ENCODE peak calls at places on chromosome 7, in six cellular contexts. A, O, P, Y, I and B are unnamed samples.

GRCh38 chr7:23622469-23622868 is 25.3 kb downstream of the CCDC126 start:
- DNase-seq in A (no peak), O (no peak), P (no peak), Y (no peak), I (no peak), B (no peak)

GRCh38 chr7:33262476-33262875 is 133.1 kb downstream of the BBS9 start:
- DNase-seq in A (no peak), O (no peak), P (no peak), Y (no peak), I (no peak), B (no peak)

GRCh38 chr7:151122794-151123484 is 36.7 kb downstream of the AGAP3 start:
- DNase-seq in A (no peak), O (no peak), P (no peak), Y (no peak), I (no peak), B (no peak)

GRCh38 chr7:81120141-81120540 is 201.3 kb upstream of the SEMA3C start:
- DNase-seq in A (no peak), O (no peak), P (no peak), Y (no peak), I (no peak), B (no peak)

GRCh38 chr7:151025924-151026671 is 1.8 kb upstream of the ATG9B start:
- DNase-seq in A (no peak), O (no peak), P (no peak), Y (no peak), I (no peak), B (no peak)

GRCh38 chr7:69739906-69740545 is 141.8 kb downstream of the AUTS2 start:
- DNase-seq in A (no peak), O (peak), P (no peak), Y (no peak), I (no peak), B (no peak)

GRCh38 chr7:149450821-149451220 is 10.0 kb downstream of the ZNF777 start:
- DNase-seq in A (no peak), O (no peak), P (no peak), Y (no peak), I (no peak), B (no peak)

GRCh38 chr7:22445140-22445722 is 54.8 kb downstream of the STEAP1B start:
- DNase-seq in A (peak), O (peak), P (no peak), Y (no peak), I (peak), B (no peak)

GRCh38 chr7:2210551-2211258 is 22.0 kb downstream of the MAD1L1 start:
- DNase-seq in A (peak), O (no peak), P (no peak), Y (no peak), I (no peak), B (no peak)

GRCh38 chr7:123231060-123232000 is 31.6 kb upstream of the SLC13A1 start:
- DNase-seq in A (no peak), O (no peak), P (no peak), Y (no peak), I (no peak), B (no peak)

GRCh38 chr7:128937647-128938523 is at the start of gene IRF5:
- DNase-seq in A (peak), O (peak), P (no peak), Y (no peak), I (peak), B (no peak)

GRCh38 chr7:4645241-4645640 is 36.9 kb upstream of the FOXK1 start:
- DNase-seq in A (no peak), O (no peak), P (no peak), Y (no peak), I (no peak), B (no peak)

GRCh38 chr7:1567082-1567771 is 2.6 kb downstream of the PSMG3 start:
- DNase-seq in A (peak), O (no peak), P (no peak), Y (no peak), I (peak), B (no peak)

GRCh38 chr7:45147858-45148652 is 9.5 kb upstream of the RAMP3 start:
- DNase-seq in A (peak), O (no peak), P (no peak), Y (no peak), I (no peak), B (peak)

GRCh38 chr7:105623378-105623777 is 42.1 kb upstream of the EFCAB10 start:
- DNase-seq in A (no peak), O (no peak), P (no peak), Y (no peak), I (no peak), B (no peak)

GRCh38 chr7:136585954-136586670 is 282.3 kb upstream of the CHRM2 start:
- DNase-seq in A (no peak), O (no peak), P (no peak), Y (no peak), I (no peak), B (no peak)

GRCh38 chr7:129780257-129781127 is 169.0 kb downstream of the NRF1 start:
- DNase-seq in A (peak), O (peak), P (peak), Y (peak), I (peak), B (no peak)

GRCh38 chr7:157432957-157433576 is 96.3 kb downstream of the DNAJB6 start:
- DNase-seq in A (peak), O (peak), P (peak), Y (peak), I (peak), B (no peak)

GRCh38 chr7:91957823-91958222 is 17.2 kb downstream of the AKAP9 start:
- DNase-seq in A (no peak), O (no peak), P (no peak), Y (no peak), I (no peak), B (no peak)

GRCh38 chr7:99012722-99013121 is 131.2 kb downstream of the SMURF1 start:
- DNase-seq in A (no peak), O (no peak), P (no peak), Y (no peak), I (no peak), B (no peak)

GRCh38 chr7:96495751-96496216 is 173.9 kb upstream of the SLC25A13 start:
- DNase-seq in A (no peak), O (no peak), P (no peak), Y (no peak), I (no peak), B (no peak)

GRCh38 chr7:140646931-140647647 is 6.5 kb upstream of the DENND2A start:
- DNase-seq in A (no peak), O (peak), P (no peak), Y (no peak), I (peak), B (no peak)

GRCh38 chr7:142608630-142609029 is 140.6 kb upstream of the PRSS1 start:
- DNase-seq in A (no peak), O (no peak), P (no peak), Y (no peak), I (no peak), B (no peak)
- TF ChIP-seq CTCF in A (no peak), O (no peak), P (no peak), Y (no peak), I (no peak), B (no peak)

GRCh38 chr7:74029991-74030415 is 2.0 kb downstream of the ELN start:
- DNase-seq in A (no peak), O (peak), P (no peak), Y (no peak), I (no peak), B (peak)

GRCh38 chr7:74032624-74033371 is 4.8 kb downstream of the ELN start:
- DNase-seq in A (no peak), O (no peak), P (no peak), Y (no peak), I (no peak), B (peak)

GRCh38 chr7:74030861-74031260 is 2.9 kb downstream of the ELN start:
- DNase-seq in A (no peak), O (no peak), P (no peak), Y (no peak), I (no peak), B (peak)

GRCh38 chr7:74032191-74032490 is 4.2 kb downstream of the ELN start:
- DNase-seq in A (peak), O (no peak), P (no peak), Y (no peak), I (no peak), B (peak)

DNA sequence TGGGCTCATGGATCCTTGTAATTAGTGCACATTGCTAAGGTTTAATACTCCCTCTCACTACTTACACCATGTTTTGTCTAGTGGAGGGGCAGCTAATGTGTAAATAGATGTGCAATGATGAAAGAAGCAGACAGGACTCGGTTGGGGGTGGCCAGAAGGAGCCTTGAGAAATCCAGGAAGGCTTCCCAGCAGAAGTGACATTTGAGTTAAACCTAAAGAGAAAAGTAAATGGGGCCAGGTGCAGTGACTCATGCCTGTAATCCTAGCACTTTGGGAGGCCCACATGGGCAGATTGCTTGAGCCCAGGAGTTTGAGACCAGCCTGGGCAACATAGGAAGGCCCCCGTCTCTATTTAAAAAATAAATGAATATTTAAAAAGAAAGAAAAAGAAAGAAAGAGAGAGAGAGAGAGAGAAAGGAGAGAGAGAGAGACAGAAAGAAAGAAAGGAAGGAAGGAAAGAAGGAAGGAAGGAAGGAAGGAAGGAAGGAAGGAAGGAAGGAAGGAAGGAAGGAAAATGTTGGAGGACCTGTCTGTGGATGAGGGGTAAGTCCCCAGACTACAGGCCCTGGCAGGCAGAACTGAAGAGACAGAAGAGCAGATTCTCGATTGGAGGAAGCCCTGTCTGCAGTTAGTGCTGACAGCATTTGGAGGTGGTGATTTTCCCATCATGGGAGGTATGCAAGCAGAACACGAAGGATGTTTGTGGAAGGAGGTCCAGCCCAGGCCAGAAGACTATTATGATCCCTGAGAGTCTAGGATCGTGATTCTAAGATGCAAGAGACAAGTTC is 3.6 kb downstream of the ELN start:
- DNase-seq in A (no peak), O (no peak), P (no peak), Y (no peak), I (no peak), B (no peak)
- H3K27ac ChIP-seq in A (no peak), O (no peak), P (no peak), Y (no peak), I (no peak), B (peak)

GRCh38 chr7:8389898-8390642 is 43.3 kb upstream of the NXPH1 start:
- DNase-seq in A (no peak), O (peak), P (no peak), Y (no peak), I (peak), B (no peak)

GRCh38 chr7:8384901-8385300 is 48.5 kb upstream of the NXPH1 start:
- DNase-seq in A (no peak), O (no peak), P (no peak), Y (no peak), I (no peak), B (no peak)

GRCh38 chr7:8388257-8388625 is 45.2 kb upstream of the NXPH1 start:
- DNase-seq in A (no peak), O (no peak), P (no peak), Y (no peak), I (no peak), B (no peak)

GRCh38 chr7:8386926-8387550 is 46.4 kb upstream of the NXPH1 start:
- DNase-seq in A (no peak), O (no peak), P (no peak), Y (no peak), I (no peak), B (no peak)

GRCh38 chr7:8387551-8388256 is 45.7 kb upstream of the NXPH1 start:
- DNase-seq in A (peak), O (no peak), P (no peak), Y (no peak), I (no peak), B (no peak)
- TF ChIP-seq CTCF in A (no peak), O (no peak), P (no peak), Y (no peak), I (no peak), B (no peak)

GRCh38 chr7:26549281-26549943 is 257.8 kb downstream of the SNX10 start:
- DNase-seq in A (no peak), O (no peak), P (no peak), Y (no peak), I (no peak), B (no peak)
- H3K27ac ChIP-seq in A (no peak), O (no peak), P (no peak), Y (no peak), I (no peak), B (no peak)

DNA sequence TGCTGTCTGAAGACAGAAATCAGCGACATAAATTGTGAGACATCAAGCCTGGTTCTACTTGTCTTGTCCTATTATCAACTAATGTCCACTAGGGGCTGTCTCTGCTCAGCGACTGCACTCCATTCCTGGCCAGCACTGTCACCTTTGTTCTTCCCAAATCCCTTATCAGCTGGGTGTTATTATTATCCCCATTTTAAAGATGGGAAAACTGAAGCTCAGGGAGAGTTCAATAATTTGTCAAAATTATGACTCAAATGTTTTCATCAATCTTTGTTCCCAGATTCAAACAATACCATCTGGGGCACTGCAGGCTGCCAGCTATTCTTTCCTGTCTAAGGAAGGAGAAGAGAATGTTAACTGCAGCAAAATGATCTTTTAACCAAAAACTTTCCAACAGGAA is 431.6 kb upstream of the NFE2L3 start:
- DNase-seq in A (no peak), O (peak), P (no peak), Y (no peak), I (no peak), B (no peak)
- TF ChIP-seq CTCF in A (peak), O (peak), P (no peak), Y (peak), I (no peak), B (no peak)

DNA sequence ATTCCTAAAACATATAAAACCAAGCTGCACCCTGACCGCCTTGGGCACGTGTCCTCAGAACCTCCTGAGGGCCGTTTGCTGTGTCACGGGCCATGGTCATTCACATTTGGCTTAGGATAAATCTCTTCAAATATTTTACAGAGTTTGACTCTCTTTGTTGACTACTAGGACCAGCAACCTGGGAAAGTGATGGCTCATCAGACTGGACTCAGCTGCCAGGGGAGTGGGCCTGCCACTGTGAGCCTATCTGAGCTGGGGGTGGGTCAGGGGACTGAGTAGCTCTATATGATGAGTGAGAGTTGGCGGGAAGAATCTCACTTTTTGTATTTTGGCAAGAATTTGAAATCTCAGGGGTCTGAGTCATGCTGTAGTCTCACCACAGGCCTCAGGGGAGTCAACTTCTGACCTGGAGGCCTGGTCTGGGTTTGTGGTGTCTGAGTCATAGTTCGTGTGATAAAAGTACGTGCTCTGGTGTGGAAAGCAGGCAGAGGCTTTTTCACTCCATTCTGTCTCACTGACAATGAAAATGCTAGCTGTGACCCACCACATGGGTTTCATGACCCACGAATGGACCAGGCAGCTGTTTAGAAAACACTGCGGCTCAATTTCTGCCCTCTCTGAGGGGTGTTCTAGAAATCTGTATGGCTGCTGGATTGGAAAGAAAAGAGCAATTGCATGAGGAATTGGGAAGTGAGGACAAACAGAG is 4.2 kb upstream of the UPP1 start:
- DNase-seq in A (peak), O (no peak), P (peak), Y (peak), I (peak), B (peak)
- H3K27ac ChIP-seq in A (peak), O (no peak), P (no peak), Y (peak), I (peak), B (peak)

GRCh38 chr7:79308176-79308575 is 145.3 kb downstream of the MAGI2 start:
- DNase-seq in A (no peak), O (peak), P (no peak), Y (no peak), I (no peak), B (no peak)
- TF ChIP-seq CTCF in A (peak), O (peak), P (no peak), Y (peak), I (no peak), B (no peak)